ENCODE peak calls at places on chromosomes 4 and X, in five cellular contexts. W is CD4-positive, alpha-beta T cell; D is natural killer cell; Q is K562; G is GM06990. H is an unnamed sample.
A peak's percentile ranks its signal among the peaks of the same experiment; 100 is the strongest.

GRCh38 chrX:40145670-40146470 is 48.1 kb upstream of the BCOR start:
- DNase-seq in Q (no peak), D (no peak), W (no peak), G (no peak), H (peak; percentile 40)

GRCh38 chr4:56575820-56576429 is 70.3 kb downstream of the ARL9 start:
- DNase-seq in W (no peak), Q (peak; percentile 21), D (no peak), G (no peak), H (no peak)

GRCh38 chr4:88137112-88137511 is 21.3 kb downstream of the ABCG2 start:
- DNase-seq in W (no peak), G (no peak), Q (no peak), D (no peak), H (no peak)

GRCh38 chr4:43351970-43352806 is 459.7 kb downstream of the GRXCR1 start:
- DNase-seq in Q (no peak), W (no peak), G (no peak), D (no peak), H (no peak)

GRCh38 chr4:25308266-25308665 is 4.3 kb upstream of the ZCCHC4 start:
- DNase-seq in W (no peak), D (no peak), G (no peak), Q (no peak), H (no peak)

GRCh38 chr4:101171747-101172146 is 175.6 kb downstream of the PPP3CA start:
- DNase-seq in G (no peak), W (no peak), Q (no peak), D (no peak), H (no peak)

GRCh38 chr4:73998040-73999011 is at the start of gene CXCL5:
- DNase-seq in D (no peak), G (no peak), W (no peak), Q (no peak), H (no peak)

GRCh38 chr4:150278206-150278605 is 200.0 kb downstream of the DCLK2 start:
- DNase-seq in Q (no peak), D (no peak), W (no peak), G (no peak), H (no peak)

GRCh38 chr4:134200811-134201215 is 776 bp downstream of the PABPC4L start:
- DNase-seq in G (no peak), W (no peak), Q (peak; percentile 7), D (no peak), H (no peak)

GRCh38 chr4:8315343-8316250 is 46.0 kb downstream of the HTRA3 start:
- DNase-seq in D (peak; percentile 6), Q (no peak), W (no peak), G (no peak), H (no peak)

GRCh38 chrX:65643046-65643785 is 24.2 kb upstream of the MSN start:
- DNase-seq in G (no peak), W (no peak), Q (no peak), D (no peak), H (no peak)

GRCh38 chr4:14841801-14842748 is 160.2 kb upstream of the CPEB2 start:
- DNase-seq in D (no peak), W (no peak), G (no peak), Q (no peak), H (no peak)

GRCh38 chrX:134990475-134991473 is at the start of gene SMIM10:
- DNase-seq in Q (peak; percentile 84), D (peak; percentile 14), G (peak; percentile 32), W (peak; percentile 1), H (peak; percentile 24)

GRCh38 chr4:3302164-3302785 is 9.5 kb downstream of the RGS12 start:
- DNase-seq in D (peak; percentile 74), Q (no peak), G (peak; percentile 62), W (peak; percentile 74), H (peak; percentile 64)

GRCh38 chr4:3047464-3048286 is 26.7 kb downstream of the HTT-AS start:
- DNase-seq in D (peak; percentile 70), G (peak; percentile 86), W (peak; percentile 55), Q (peak; percentile 44), H (peak; percentile 73)

GRCh38 chrX:18983711-18984380 is at the start of gene PHKA2:
- DNase-seq in D (no peak), Q (peak; percentile 6), W (no peak), G (no peak), H (no peak)

GRCh38 chr4:179164642-179165338 is 1722.6 kb upstream of the AGA start:
- DNase-seq in D (no peak), W (no peak), G (no peak), Q (no peak), H (no peak)

GRCh38 chrX:154091678-154092077 is 5.8 kb downstream of the MECP2 start:
- DNase-seq in Q (peak; percentile 56), G (no peak), W (no peak), D (no peak), H (no peak)

GRCh38 chrX:106035064-106035463 is 3.5 kb downstream of the SERPINA7 start:
- DNase-seq in Q (no peak), W (no peak), D (no peak), G (no peak), H (no peak)

GRCh38 chr4:124883642-124884041 is 171.1 kb upstream of the ANKRD50 start:
- DNase-seq in D (no peak), W (no peak), Q (no peak), G (no peak), H (no peak)

GRCh38 chr4:41060352-41061318 is 153.7 kb downstream of the APBB2 start:
- DNase-seq in W (no peak), D (no peak), Q (no peak), G (no peak), H (no peak)
- TF ChIP-seq CTCF in W (no peak), D (no peak), Q (no peak), G (no peak), H (no peak)

GRCh38 chrX:8971116-8971515 is 62.8 kb downstream of the FAM9B start:
- DNase-seq in D (no peak), Q (peak; percentile 6), G (peak; percentile 8), W (no peak), H (no peak)
- TF ChIP-seq CTCF in D (peak; percentile 47), Q (peak; percentile 7), G (peak; percentile 20), W (peak; percentile 46), H (no peak)

GRCh38 chrX:12771445-12772069 is 19.7 kb upstream of the PRPS2 start:
- DNase-seq in G (peak; percentile 67), D (peak; percentile 36), W (peak; percentile 59), Q (peak; percentile 71), H (peak; percentile 64)
- TF ChIP-seq CTCF in G (peak; percentile 99), D (peak; percentile 64), W (peak; percentile 61), Q (peak; percentile 100), H (peak; percentile 69)

GRCh38 chrX:70092247-70092646 is 30.0 kb downstream of the OTUD6A start:
- DNase-seq in W (no peak), Q (no peak), G (no peak), D (no peak), H (no peak)

GRCh38 chrX:70096052-70096451 is 33.8 kb downstream of the OTUD6A start:
- DNase-seq in W (no peak), G (no peak), Q (peak; percentile 11), D (no peak), H (no peak)
- TF ChIP-seq CTCF in W (no peak), G (no peak), Q (peak; percentile 30), D (no peak), H (no peak)

DNA sequence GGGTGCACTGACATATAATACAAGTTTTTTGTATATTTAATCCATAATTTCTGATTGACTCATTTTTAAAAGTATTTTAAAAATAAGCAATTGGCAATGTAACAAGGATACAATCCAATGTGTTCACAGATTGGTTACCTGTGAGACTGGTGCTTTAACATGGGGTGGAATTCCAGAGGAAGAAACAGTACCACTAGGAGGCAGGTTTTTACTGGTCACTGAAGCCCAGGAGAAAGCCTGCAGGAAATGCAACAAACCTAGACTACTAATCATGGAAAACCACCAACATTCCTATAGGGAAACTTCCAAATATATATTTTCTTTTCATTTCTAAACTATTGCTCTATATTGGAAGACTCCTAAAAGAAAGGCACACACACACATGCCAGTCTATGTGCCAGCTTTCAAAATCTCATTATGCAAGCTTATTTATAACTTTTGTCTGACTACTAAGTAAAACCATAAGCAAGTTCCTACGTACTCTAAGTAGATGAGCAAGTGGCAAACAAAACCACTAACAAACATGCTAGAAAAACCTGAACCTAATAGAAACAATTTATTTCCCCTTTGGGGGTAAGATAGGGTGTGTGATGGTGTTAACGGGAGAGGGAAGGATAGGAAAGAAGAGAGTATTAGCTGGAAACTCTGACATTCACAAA is 19.2 kb downstream of the G3BP2 start:
- DNase-seq in G (no peak), D (no peak), W (no peak), Q (no peak), H (no peak)
- TF ChIP-seq CTCF in G (peak; percentile 27), D (peak; percentile 37), W (peak; percentile 29), Q (peak; percentile 34), H (no peak)

GRCh38 chr4:82833696-82834313 is 35.2 kb upstream of the SCD5 start:
- DNase-seq in D (no peak), W (no peak), G (no peak), Q (no peak), H (no peak)
- TF ChIP-seq CTCF in D (no peak), W (no peak), G (no peak), Q (no peak), H (no peak)

GRCh38 chr4:98512918-98513317 is 145.5 kb downstream of the TSPAN5 start:
- DNase-seq in W (no peak), D (no peak), Q (no peak), G (no peak), H (no peak)

GRCh38 chr4:98516441-98517323 is 141.7 kb downstream of the TSPAN5 start:
- DNase-seq in G (no peak), D (no peak), W (no peak), Q (no peak), H (no peak)

GRCh38 chr4:98516042-98516440 is 142.4 kb downstream of the TSPAN5 start:
- DNase-seq in G (no peak), Q (peak; percentile 37), W (no peak), D (no peak), H (no peak)

GRCh38 chr4:98517444-98518021 is 140.9 kb downstream of the TSPAN5 start:
- DNase-seq in D (no peak), G (no peak), W (no peak), Q (no peak), H (no peak)

DNA sequence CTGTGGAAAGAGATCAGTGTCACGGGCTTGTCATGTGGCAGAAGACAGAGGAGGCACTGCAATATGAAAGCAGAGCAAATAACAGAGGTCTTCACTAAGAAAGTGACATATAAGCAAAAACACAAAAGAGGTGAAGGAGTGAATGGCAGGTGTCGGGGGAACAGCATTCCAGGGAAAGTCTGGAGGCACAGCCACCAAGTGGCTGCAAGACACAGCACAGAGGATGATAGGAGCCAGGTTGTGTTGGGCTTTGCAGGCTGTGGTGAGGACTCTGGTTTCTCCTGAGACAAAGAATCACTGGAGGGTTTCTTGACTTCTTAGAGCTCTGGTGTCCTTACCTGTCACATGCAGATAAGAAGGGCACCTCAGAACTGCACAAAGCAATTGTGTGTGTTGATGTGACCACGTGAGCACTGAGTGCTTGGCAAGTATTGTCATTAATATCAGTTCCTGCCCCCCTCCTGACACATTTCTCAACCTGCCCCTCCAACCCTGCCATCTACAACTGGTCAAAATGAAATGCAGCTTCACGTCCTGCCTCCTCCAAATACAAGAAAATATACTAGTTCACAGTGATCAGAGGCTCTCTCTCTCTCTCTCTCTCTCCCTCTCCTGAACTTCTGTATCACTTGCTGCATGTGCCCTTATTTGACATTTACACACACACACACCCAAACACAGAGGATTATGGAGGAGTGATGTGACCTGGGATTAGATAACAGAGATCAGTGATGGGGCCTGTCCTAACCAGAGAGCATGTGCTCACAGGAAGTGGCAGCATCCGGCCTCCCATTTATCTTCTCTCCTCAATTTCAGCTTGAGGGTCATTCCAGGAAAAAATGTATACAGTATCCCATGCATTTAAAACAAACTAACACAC is 143.2 kb downstream of the TSPAN5 start:
- DNase-seq in D (no peak), G (no peak), W (no peak), Q (no peak), H (no peak)
- TF ChIP-seq CTCF in D (no peak), G (no peak), W (no peak), Q (no peak), H (no peak)

GRCh38 chr4:53620956-53621355 is 29.7 kb upstream of the LNX1 start:
- DNase-seq in D (no peak), W (no peak), Q (no peak), G (no peak), H (no peak)
- TF ChIP-seq CTCF in D (no peak), W (no peak), Q (no peak), G (no peak), H (no peak)